ENCODE peak calls at places on chromosomes 12 and 14, in five cellular contexts. One of them, this sample, is unnamed.

GRCh38 chr12:4119157-4119761 is 154.3 kb upstream of the CCND2 start:
- DNase-seq in K562: no peak
- DNase-seq in WTC11: no peak
- DNase-seq in GM23338: no peak
- DNase-seq in HepG2: no peak
- DNase-seq in this sample: peak; percentile 98

GRCh38 chr14:62301076-62301475 is 538.9 kb downstream of the SNAPC1 start:
- DNase-seq in WTC11: no peak
- DNase-seq in GM23338: no peak
- DNase-seq in HepG2: no peak
- DNase-seq in K562: no peak
- DNase-seq in this sample: no peak

GRCh38 chr12:104002686-104003085 is 37.0 kb downstream of the TDG start:
- DNase-seq in HepG2: no peak
- DNase-seq in WTC11: no peak
- DNase-seq in K562: no peak
- DNase-seq in GM23338: no peak
- DNase-seq in this sample: no peak

GRCh38 chr12:68481181-68481941 is 129.3 kb upstream of the RAP1B start:
- DNase-seq in HepG2: no peak
- DNase-seq in K562: no peak
- DNase-seq in GM23338: no peak
- DNase-seq in WTC11: no peak
- DNase-seq in this sample: peak; percentile 89

GRCh38 chr12:117489671-117490070 is 128.2 kb upstream of the NOS1 start:
- DNase-seq in WTC11: no peak
- DNase-seq in K562: no peak
- DNase-seq in GM23338: no peak
- DNase-seq in HepG2: no peak
- DNase-seq in this sample: no peak

GRCh38 chr14:32102152-32102787 is 25.2 kb downstream of the ARHGAP5 start:
- DNase-seq in HepG2: no peak
- DNase-seq in GM23338: no peak
- DNase-seq in K562: no peak
- DNase-seq in WTC11: no peak
- DNase-seq in this sample: peak; percentile 37

GRCh38 chr12:132604108-132605054 is 6.0 kb downstream of the LRCOL1 start:
- DNase-seq in WTC11: no peak
- DNase-seq in K562: no peak
- DNase-seq in GM23338: no peak
- DNase-seq in HepG2: no peak
- DNase-seq in this sample: no peak

GRCh38 chr14:97218713-97219355 is 421.7 kb downstream of the VRK1 start:
- DNase-seq in WTC11: peak; percentile 68
- DNase-seq in GM23338: peak; percentile 77
- DNase-seq in HepG2: no peak
- DNase-seq in K562: no peak
- DNase-seq in this sample: no peak

GRCh38 chr12:29245246-29245645 is 96.2 kb downstream of the FAR2 start:
- DNase-seq in GM23338: no peak
- DNase-seq in HepG2: no peak
- DNase-seq in K562: no peak
- DNase-seq in WTC11: no peak
- DNase-seq in this sample: no peak

GRCh38 chr14:92922883-92923743 is at the start of gene CHGA:
- DNase-seq in GM23338: peak; percentile 89
- DNase-seq in K562: peak; percentile 77
- DNase-seq in HepG2: peak; percentile 36
- DNase-seq in WTC11: peak; percentile 86
- DNase-seq in this sample: no peak

GRCh38 chr12:12244341-12244740 is 22.5 kb downstream of the LRP6 start:
- DNase-seq in GM23338: no peak
- DNase-seq in WTC11: no peak
- DNase-seq in K562: no peak
- DNase-seq in HepG2: no peak
- DNase-seq in this sample: no peak

GRCh38 chr14:37663498-37663897 is 68.1 kb downstream of the TTC6 start:
- DNase-seq in HepG2: no peak
- DNase-seq in K562: no peak
- DNase-seq in WTC11: no peak
- DNase-seq in GM23338: no peak
- DNase-seq in this sample: no peak

GRCh38 chr12:102568151-102568815 is 87.9 kb upstream of the IGF1 start:
- DNase-seq in K562: no peak
- DNase-seq in HepG2: no peak
- DNase-seq in WTC11: no peak
- DNase-seq in GM23338: no peak
- DNase-seq in this sample: no peak

GRCh38 chr12:53543539-53543938 is 36.3 kb upstream of the NPFF start:
- DNase-seq in GM23338: peak; percentile 86
- DNase-seq in WTC11: peak; percentile 46
- DNase-seq in HepG2: peak; percentile 68
- DNase-seq in K562: peak; percentile 42
- DNase-seq in this sample: peak; percentile 53

DNA sequence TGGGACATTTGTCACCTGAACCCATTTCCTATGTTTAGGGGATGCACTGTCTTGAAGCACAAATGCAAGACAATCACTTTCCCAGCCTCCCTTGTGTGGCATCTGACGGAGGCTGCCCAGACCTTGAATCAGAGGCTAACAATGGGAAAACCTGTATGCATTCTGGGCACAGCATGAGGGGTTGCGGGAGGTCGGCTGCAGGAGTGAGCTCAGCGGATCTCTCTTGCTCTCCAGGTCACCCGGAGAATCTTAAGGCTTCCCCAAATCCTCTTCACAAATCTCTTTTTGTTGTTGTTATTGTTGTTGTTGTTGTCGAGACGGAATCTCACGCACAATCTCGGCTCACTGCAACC is 15.3 kb downstream of the NFKBIA start:
- DNase-seq in HepG2: no peak
- DNase-seq in GM23338: no peak
- DNase-seq in WTC11: no peak
- DNase-seq in K562: no peak
- DNase-seq in this sample: no peak
- TF ChIP-seq CREB1 in HepG2: no peak
- TF ChIP-seq CREB1 in GM23338: no peak
- TF ChIP-seq CREB1 in WTC11: no peak
- TF ChIP-seq CREB1 in K562: no peak
- TF ChIP-seq CREB1 in this sample: no peak

GRCh38 chr14:34685819-34686428 is 28.5 kb downstream of the CFL2 start:
- DNase-seq in GM23338: peak; percentile 42
- DNase-seq in K562: no peak
- DNase-seq in WTC11: no peak
- DNase-seq in HepG2: no peak
- DNase-seq in this sample: no peak
- TF ChIP-seq CREB1 in GM23338: no peak
- TF ChIP-seq CREB1 in K562: no peak
- TF ChIP-seq CREB1 in WTC11: no peak
- TF ChIP-seq CREB1 in HepG2: no peak
- TF ChIP-seq CREB1 in this sample: no peak

GRCh38 chr12:49674318-49674985 is 32.8 kb downstream of the FMNL3 start:
- DNase-seq in K562: no peak
- DNase-seq in WTC11: no peak
- DNase-seq in HepG2: no peak
- DNase-seq in GM23338: no peak
- DNase-seq in this sample: no peak
- TF ChIP-seq CREB1 in K562: no peak
- TF ChIP-seq CREB1 in WTC11: no peak
- TF ChIP-seq CREB1 in HepG2: no peak
- TF ChIP-seq CREB1 in GM23338: no peak
- TF ChIP-seq CREB1 in this sample: no peak

GRCh38 chr12:112792306-112792705 is 758 bp downstream of the RPH3A start:
- DNase-seq in K562: no peak
- DNase-seq in HepG2: no peak
- DNase-seq in GM23338: no peak
- DNase-seq in WTC11: no peak
- DNase-seq in this sample: no peak
- TF ChIP-seq CREB1 in K562: no peak
- TF ChIP-seq CREB1 in HepG2: no peak
- TF ChIP-seq CREB1 in GM23338: no peak
- TF ChIP-seq CREB1 in WTC11: no peak
- TF ChIP-seq CREB1 in this sample: no peak

This sample was measured in GM12878.